ENCODE peak calls at places on chromosomes 12 and 14, in six cellular contexts. One of them, this sample, is unnamed.

GRCh38 chr14:35079742-35080141 is 33.7 kb downstream of the FAM177A1 start:
- DNase-seq in stomach: no peak
- DNase-seq in MM.1S: no peak
- DNase-seq in AG04450: no peak
- DNase-seq in tibial nerve: no peak
- DNase-seq in RWPE1: no peak
- DNase-seq in this sample: no peak

GRCh38 chr12:79681008-79681590 is 9.7 kb downstream of the PAWR start:
- DNase-seq in MM.1S: no peak
- DNase-seq in RWPE1: no peak
- DNase-seq in tibial nerve: no peak
- DNase-seq in stomach: no peak
- DNase-seq in AG04450: no peak
- DNase-seq in this sample: no peak

GRCh38 chr12:93777249-93777648 is 100.1 kb downstream of the CRADD start:
- DNase-seq in stomach: no peak
- DNase-seq in RWPE1: no peak
- DNase-seq in tibial nerve: peak; percentile 43
- DNase-seq in MM.1S: no peak
- DNase-seq in AG04450: no peak
- DNase-seq in this sample: no peak

GRCh38 chr12:31702047-31702446 is 26.8 kb downstream of the AMN1 start:
- DNase-seq in tibial nerve: no peak
- DNase-seq in MM.1S: no peak
- DNase-seq in AG04450: no peak
- DNase-seq in RWPE1: no peak
- DNase-seq in stomach: no peak
- DNase-seq in this sample: no peak

GRCh38 chr12:19915392-19916192 is 452.7 kb upstream of the PDE3A start:
- DNase-seq in stomach: no peak
- DNase-seq in MM.1S: peak; percentile 48
- DNase-seq in tibial nerve: peak; percentile 56
- DNase-seq in RWPE1: no peak
- DNase-seq in AG04450: no peak
- DNase-seq in this sample: no peak

GRCh38 chr12:49331360-49332222 is 5.4 kb downstream of the C1QL4 start:
- DNase-seq in AG04450: peak; percentile 44
- DNase-seq in tibial nerve: peak; percentile 62
- DNase-seq in MM.1S: no peak
- DNase-seq in RWPE1: peak; percentile 72
- DNase-seq in stomach: peak; percentile 73
- DNase-seq in this sample: no peak

GRCh38 chr12:386651-387050 is 2.5 kb downstream of the KDM5A start:
- DNase-seq in stomach: no peak
- DNase-seq in RWPE1: no peak
- DNase-seq in AG04450: no peak
- DNase-seq in tibial nerve: no peak
- DNase-seq in MM.1S: no peak
- DNase-seq in this sample: no peak

GRCh38 chr14:101912841-101913240 is 51.5 kb upstream of the DYNC1H1 start:
- DNase-seq in stomach: no peak
- DNase-seq in MM.1S: no peak
- DNase-seq in tibial nerve: no peak
- DNase-seq in AG04450: no peak
- DNase-seq in RWPE1: no peak
- DNase-seq in this sample: no peak

GRCh38 chr12:121858662-121859572 is at the start of gene HPD:
- DNase-seq in AG04450: peak; percentile 41
- DNase-seq in tibial nerve: peak; percentile 77
- DNase-seq in RWPE1: peak; percentile 77
- DNase-seq in MM.1S: no peak
- DNase-seq in stomach: no peak
- DNase-seq in this sample: no peak

GRCh38 chr14:94129758-94130414 is 482 bp upstream of the IFI27L2 start:
- DNase-seq in stomach: no peak
- DNase-seq in tibial nerve: peak; percentile 63
- DNase-seq in RWPE1: peak; percentile 48
- DNase-seq in MM.1S: peak; percentile 17
- DNase-seq in AG04450: no peak
- DNase-seq in this sample: peak; percentile 23

GRCh38 chr14:64501326-64502171 is 2.1 kb downstream of the ZBTB25 start:
- DNase-seq in AG04450: no peak
- DNase-seq in RWPE1: no peak
- DNase-seq in MM.1S: no peak
- DNase-seq in stomach: peak; percentile 43
- DNase-seq in tibial nerve: peak; percentile 70
- DNase-seq in this sample: peak; percentile 47

GRCh38 chr14:35553808-35554207 is 19.8 kb downstream of the INSM2 start:
- DNase-seq in MM.1S: no peak
- DNase-seq in tibial nerve: no peak
- DNase-seq in RWPE1: no peak
- DNase-seq in stomach: no peak
- DNase-seq in AG04450: no peak
- DNase-seq in this sample: no peak

GRCh38 chr12:32921397-32921796 is 24.8 kb upstream of the PKP2 start:
- DNase-seq in MM.1S: no peak
- DNase-seq in stomach: no peak
- DNase-seq in RWPE1: peak; percentile 45
- DNase-seq in tibial nerve: no peak
- DNase-seq in AG04450: no peak
- DNase-seq in this sample: no peak

GRCh38 chr14:100573009-100573756 is 14.0 kb downstream of the BEGAIN start:
- DNase-seq in stomach: no peak
- DNase-seq in MM.1S: no peak
- DNase-seq in AG04450: no peak
- DNase-seq in RWPE1: no peak
- DNase-seq in tibial nerve: no peak
- DNase-seq in this sample: no peak

GRCh38 chr14:28656704-28657255 is 109.8 kb upstream of the FOXG1 start:
- DNase-seq in MM.1S: no peak
- DNase-seq in RWPE1: peak; percentile 26
- DNase-seq in AG04450: no peak
- DNase-seq in stomach: no peak
- DNase-seq in tibial nerve: no peak
- DNase-seq in this sample: no peak

GRCh38 chr12:106841471-106842302 is 67.2 kb downstream of the RIC8B start:
- DNase-seq in stomach: no peak
- DNase-seq in MM.1S: peak; percentile 42
- DNase-seq in RWPE1: peak; percentile 49
- DNase-seq in tibial nerve: peak; percentile 64
- DNase-seq in AG04450: no peak
- DNase-seq in this sample: peak; percentile 45

GRCh38 chr14:105069887-105070759 is 4.9 kb upstream of the GPR132 start:
- DNase-seq in tibial nerve: peak; percentile 47
- DNase-seq in RWPE1: no peak
- DNase-seq in AG04450: no peak
- DNase-seq in stomach: no peak
- DNase-seq in MM.1S: no peak
- DNase-seq in this sample: no peak

GRCh38 chr14:45526715-45527549 is 273.9 kb upstream of the MIS18BP1 start:
- DNase-seq in MM.1S: peak; percentile 10
- DNase-seq in tibial nerve: peak; percentile 9
- DNase-seq in AG04450: no peak
- DNase-seq in RWPE1: peak; percentile 45
- DNase-seq in stomach: peak; percentile 49
- DNase-seq in this sample: no peak

GRCh38 chr14:100692859-100693558 is 33.7 kb upstream of the DLK1 start:
- DNase-seq in tibial nerve: no peak
- DNase-seq in stomach: no peak
- DNase-seq in RWPE1: peak; percentile 95
- DNase-seq in MM.1S: no peak
- DNase-seq in AG04450: peak; percentile 33
- DNase-seq in this sample: no peak

GRCh38 chr12:126727656-126728055 is 1539.3 kb upstream of the TMEM132C start:
- DNase-seq in RWPE1: no peak
- DNase-seq in stomach: no peak
- DNase-seq in MM.1S: no peak
- DNase-seq in AG04450: no peak
- DNase-seq in tibial nerve: no peak
- DNase-seq in this sample: no peak

GRCh38 chr12:50240096-50240791 is 43.1 kb downstream of the LIMA1 start:
- DNase-seq in AG04450: no peak
- DNase-seq in stomach: no peak
- DNase-seq in MM.1S: no peak
- DNase-seq in tibial nerve: no peak
- DNase-seq in RWPE1: no peak
- DNase-seq in this sample: no peak

GRCh38 chr12:92096346-92097136 is 49.1 kb downstream of the BTG1 start:
- DNase-seq in stomach: no peak
- DNase-seq in AG04450: no peak
- DNase-seq in MM.1S: no peak
- DNase-seq in tibial nerve: no peak
- DNase-seq in RWPE1: no peak
- DNase-seq in this sample: no peak

GRCh38 chr12:88299567-88300101 is 157.5 kb downstream of the TMTC3 start:
- DNase-seq in RWPE1: peak; percentile 64
- DNase-seq in MM.1S: peak; percentile 71
- DNase-seq in AG04450: peak; percentile 78
- DNase-seq in stomach: no peak
- DNase-seq in tibial nerve: no peak
- DNase-seq in this sample: no peak

GRCh38 chr12:7899755-7900154 is 27.0 kb upstream of the SLC2A14 start:
- DNase-seq in RWPE1: no peak
- DNase-seq in stomach: no peak
- DNase-seq in AG04450: peak; percentile 16
- DNase-seq in tibial nerve: no peak
- DNase-seq in MM.1S: no peak
- DNase-seq in this sample: no peak

GRCh38 chr12:44819884-44820283 is 56.2 kb downstream of the NELL2 start:
- DNase-seq in stomach: no peak
- DNase-seq in AG04450: no peak
- DNase-seq in MM.1S: no peak
- DNase-seq in RWPE1: no peak
- DNase-seq in tibial nerve: no peak
- DNase-seq in this sample: no peak

DNA sequence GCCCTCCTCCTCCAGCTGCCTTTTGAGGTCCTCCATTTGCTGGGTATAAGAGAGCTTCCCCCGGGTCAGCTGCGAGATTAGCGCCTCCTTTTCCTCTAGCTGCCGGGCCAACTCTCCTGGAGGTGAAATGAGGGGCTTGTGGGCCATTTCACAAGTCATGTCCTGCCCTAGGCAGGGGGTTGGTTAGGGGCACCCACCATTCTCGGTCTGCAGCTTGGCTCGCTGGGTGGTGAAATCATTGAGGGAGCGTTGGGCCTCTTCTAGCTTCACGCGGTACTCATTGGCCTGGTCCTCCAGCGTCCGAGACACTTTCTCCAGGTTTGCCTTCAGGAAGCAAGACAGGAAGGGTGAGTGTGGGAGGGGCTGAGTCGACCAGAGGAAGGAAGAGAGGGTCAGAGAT is 12.6 kb downstream of the CMTM5 start:
- DNase-seq in stomach: no peak
- DNase-seq in RWPE1: no peak
- DNase-seq in AG04450: no peak
- DNase-seq in MM.1S: no peak
- DNase-seq in tibial nerve: no peak
- DNase-seq in this sample: no peak
- H3K27ac ChIP-seq in stomach: no peak overlapping the region
- H3K27ac ChIP-seq in RWPE1: no peak overlapping the region
- H3K27ac ChIP-seq in AG04450: no peak overlapping the region
- H3K27ac ChIP-seq in MM.1S: no peak overlapping the region
- H3K27ac ChIP-seq in tibial nerve: no peak overlapping the region
- H3K27ac ChIP-seq in this sample: no peak overlapping the region

GRCh38 chr12:120801146-120801545 is 75.5 kb downstream of the ACADS start:
- DNase-seq in RWPE1: no peak
- DNase-seq in tibial nerve: no peak
- DNase-seq in stomach: no peak
- DNase-seq in AG04450: no peak
- DNase-seq in MM.1S: peak; percentile 28
- DNase-seq in this sample: no peak
- H3K27ac ChIP-seq in RWPE1: no peak overlapping the region
- H3K27ac ChIP-seq in tibial nerve: no peak overlapping the region
- H3K27ac ChIP-seq in stomach: no peak overlapping the region
- H3K27ac ChIP-seq in AG04450: no peak overlapping the region
- H3K27ac ChIP-seq in MM.1S: peak overlapping the region; percentile 65
- H3K27ac ChIP-seq in this sample: no peak overlapping the region

GRCh38 chr12:26810330-26810729 is 22.7 kb downstream of the ITPR2 start:
- DNase-seq in MM.1S: no peak
- DNase-seq in AG04450: no peak
- DNase-seq in RWPE1: peak; percentile 6
- DNase-seq in stomach: peak; percentile 71
- DNase-seq in tibial nerve: no peak
- DNase-seq in this sample: no peak

GRCh38 chr12:26809611-26810298 is 23.2 kb downstream of the ITPR2 start:
- DNase-seq in MM.1S: no peak
- DNase-seq in tibial nerve: no peak
- DNase-seq in AG04450: no peak
- DNase-seq in stomach: no peak
- DNase-seq in RWPE1: no peak
- DNase-seq in this sample: no peak

GRCh38 chr12:26817183-26817591 is 15.8 kb downstream of the ITPR2 start:
- DNase-seq in MM.1S: peak; percentile 66
- DNase-seq in stomach: no peak
- DNase-seq in tibial nerve: no peak
- DNase-seq in AG04450: no peak
- DNase-seq in RWPE1: no peak
- DNase-seq in this sample: no peak

GRCh38 chr12:26818201-26818600 is 14.8 kb downstream of the ITPR2 start:
- DNase-seq in RWPE1: no peak
- DNase-seq in stomach: no peak
- DNase-seq in MM.1S: no peak
- DNase-seq in AG04450: no peak
- DNase-seq in tibial nerve: no peak
- DNase-seq in this sample: no peak

GRCh38 chr12:26813812-26814211 is 19.2 kb downstream of the ITPR2 start:
- DNase-seq in AG04450: no peak
- DNase-seq in MM.1S: no peak
- DNase-seq in tibial nerve: no peak
- DNase-seq in RWPE1: no peak
- DNase-seq in stomach: no peak
- DNase-seq in this sample: no peak
- H3K27ac ChIP-seq in AG04450: no peak overlapping the region
- H3K27ac ChIP-seq in MM.1S: no peak overlapping the region
- H3K27ac ChIP-seq in tibial nerve: no peak overlapping the region
- H3K27ac ChIP-seq in RWPE1: no peak overlapping the region
- H3K27ac ChIP-seq in stomach: no peak overlapping the region
- H3K27ac ChIP-seq in this sample: no peak overlapping the region

GRCh38 chr14:59253527-59253926 is 65.1 kb downstream of the DAAM1 start:
- DNase-seq in tibial nerve: no peak
- DNase-seq in RWPE1: no peak
- DNase-seq in AG04450: no peak
- DNase-seq in MM.1S: no peak
- DNase-seq in stomach: no peak
- DNase-seq in this sample: no peak

GRCh38 chr14:59252772-59253500 is 64.5 kb downstream of the DAAM1 start:
- DNase-seq in RWPE1: no peak
- DNase-seq in AG04450: no peak
- DNase-seq in stomach: no peak
- DNase-seq in tibial nerve: no peak
- DNase-seq in MM.1S: no peak
- DNase-seq in this sample: no peak

GRCh38 chr14:59254911-59255545 is 66.6 kb downstream of the DAAM1 start:
- DNase-seq in MM.1S: no peak
- DNase-seq in stomach: no peak
- DNase-seq in RWPE1: no peak
- DNase-seq in tibial nerve: peak; percentile 42
- DNase-seq in AG04450: no peak
- DNase-seq in this sample: no peak

GRCh38 chr14:59254146-59254910 is 65.9 kb downstream of the DAAM1 start:
- DNase-seq in RWPE1: no peak
- DNase-seq in stomach: peak; percentile 31
- DNase-seq in tibial nerve: peak; percentile 84
- DNase-seq in MM.1S: no peak
- DNase-seq in AG04450: peak; percentile 82
- DNase-seq in this sample: no peak

GRCh38 chr14:59251811-59252771 is 63.6 kb downstream of the DAAM1 start:
- DNase-seq in MM.1S: no peak
- DNase-seq in AG04450: no peak
- DNase-seq in stomach: no peak
- DNase-seq in tibial nerve: no peak
- DNase-seq in RWPE1: no peak
- DNase-seq in this sample: no peak
- H3K27ac ChIP-seq in MM.1S: no peak overlapping the region
- H3K27ac ChIP-seq in AG04450: no peak overlapping the region
- H3K27ac ChIP-seq in stomach: no peak overlapping the region
- H3K27ac ChIP-seq in tibial nerve: no peak overlapping the region
- H3K27ac ChIP-seq in RWPE1: no peak overlapping the region
- H3K27ac ChIP-seq in this sample: no peak overlapping the region